ENCODE peak calls at places on chromosome 13, in four cellular contexts. J, M, H and A are unnamed samples.
A peak's percentile ranks its signal among the peaks of the same experiment; 100 is the strongest.

GRCh38 chr13:30034448-30034795 is 184.0 kb upstream of the UBL3 start:
- DNase-seq in J (no peak), M (no peak), H (no peak), A (no peak)

GRCh38 chr13:23578411-23579071 is 8.3 kb downstream of the TNFRSF19 start:
- DNase-seq in J (peak; percentile 59), M (peak; percentile 96), H (peak; percentile 82), A (peak; percentile 52)

GRCh38 chr13:91242652-91243051 is 104.8 kb upstream of the MIR17HG start:
- DNase-seq in J (no peak), M (no peak), H (no peak), A (no peak)

GRCh38 chr13:28584873-28585317 is 74.0 kb upstream of the POMP start:
- DNase-seq in J (no peak), M (no peak), H (no peak), A (no peak)

GRCh38 chr13:80173224-80173623 is 167.7 kb downstream of the SPRY2 start:
- DNase-seq in J (no peak), M (no peak), H (no peak), A (no peak)

GRCh38 chr13:111328803-111329410 is 8.5 kb downstream of the TEX29 start:
- DNase-seq in J (no peak), M (peak; percentile 72), H (no peak), A (no peak)

GRCh38 chr13:112241288-112241687 is 134.9 kb upstream of the SPACA7 start:
- DNase-seq in J (no peak), M (no peak), H (no peak), A (no peak)

GRCh38 chr13:53054569-53054968 is 26.0 kb downstream of the OLFM4 start:
- DNase-seq in J (no peak), M (no peak), H (no peak), A (no peak)

GRCh38 chr13:99316657-99317244 is 9.6 kb upstream of the GPR183 start:
- DNase-seq in J (no peak), M (no peak), H (no peak), A (no peak)

GRCh38 chr13:109155301-109155761 is 525.9 kb downstream of the MYO16 start:
- DNase-seq in J (no peak), M (no peak), H (no peak), A (no peak)

GRCh38 chr13:98930014-98930625 is 47.7 kb downstream of the DOCK9 start:
- DNase-seq in J (no peak), M (no peak), H (no peak), A (no peak)

GRCh38 chr13:95643814-95644598 is 500 bp downstream of the DZIP1 start:
- DNase-seq in J (no peak), M (peak; percentile 80), H (peak; percentile 18), A (no peak)

GRCh38 chr13:91398413-91399188 is at the start of gene GPC5:
- DNase-seq in J (peak; percentile 40), M (peak; percentile 95), H (peak; percentile 75), A (peak; percentile 55)

GRCh38 chr13:49540552-49540951 is 44.8 kb downstream of the PHF11 start:
- DNase-seq in J (no peak), M (no peak), H (no peak), A (no peak)

GRCh38 chr13:99800004-99800403 is 171.6 kb downstream of the ZIC5 start:
- DNase-seq in J (no peak), M (no peak), H (no peak), A (no peak)

GRCh38 chr13:100543872-100544602 is 44.6 kb downstream of the GGACT start:
- DNase-seq in J (no peak), M (no peak), H (no peak), A (no peak)

GRCh38 chr13:103291226-103291625 is 225.0 kb upstream of the SLC10A2 start:
- DNase-seq in J (no peak), M (no peak), H (no peak), A (no peak)

GRCh38 chr13:21677075-21677628 is 6.3 kb downstream of the FGF9 start:
- DNase-seq in J (no peak), M (no peak), H (no peak), A (no peak)

GRCh38 chr13:47853236-47853635 is 147.8 kb downstream of the SUCLA2 start:
- DNase-seq in J (no peak), M (no peak), H (no peak), A (no peak)

GRCh38 chr13:53501387-53501786 is 472.8 kb downstream of the OLFM4 start:
- DNase-seq in J (no peak), M (no peak), H (no peak), A (no peak)

GRCh38 chr13:105979586-105979985 is 555.9 kb downstream of the EFNB2 start:
- DNase-seq in J (no peak), M (no peak), H (no peak), A (no peak)

GRCh38 chr13:62611343-62611742 is 1195.7 kb upstream of the PCDH20 start:
- DNase-seq in J (no peak), M (no peak), H (no peak), A (no peak)

GRCh38 chr13:48500652-48501197 is 32.2 kb downstream of the RCBTB2 start:
- DNase-seq in J (no peak), M (no peak), H (no peak), A (no peak)

GRCh38 chr13:72530471-72530870 is 197.0 kb downstream of the MZT1 start:
- DNase-seq in J (no peak), M (no peak), H (no peak), A (no peak)

GRCh38 chr13:94419304-94419943 is 60.1 kb downstream of the DCT start:
- DNase-seq in J (no peak), M (no peak), H (no peak), A (no peak)

GRCh38 chr13:114281351-114282142 is at the start of gene UPF3A:
- DNase-seq in J (peak; percentile 85), M (peak; percentile 96), H (peak; percentile 93), A (peak; percentile 79)

GRCh38 chr13:26837997-26838396 is 77.4 kb upstream of the GPR12 start:
- DNase-seq in J (peak; percentile 82), M (no peak), H (peak; percentile 18), A (no peak)

GRCh38 chr13:98915563-98916348 is 62.1 kb downstream of the DOCK9 start:
- DNase-seq in J (no peak), M (no peak), H (no peak), A (no peak)

GRCh38 chr13:77532983-77533382 is 2.5 kb upstream of the SCEL start:
- DNase-seq in J (no peak), M (no peak), H (no peak), A (no peak)

GRCh38 chr13:105997436-105998232 is 537.8 kb downstream of the EFNB2 start:
- DNase-seq in J (no peak), M (peak; percentile 66), H (no peak), A (no peak)

GRCh38 chr13:51501096-51501495 is 48.3 kb upstream of the INTS6 start:
- DNase-seq in J (no peak), M (no peak), H (no peak), A (no peak)

GRCh38 chr13:99086869-99087129 is 108.9 kb upstream of the DOCK9 start:
- DNase-seq in J (no peak), M (peak; percentile 87), H (peak; percentile 22), A (peak; percentile 9)

GRCh38 chr13:25971499-25972145 is 80.2 kb downstream of the SHISA2 start:
- DNase-seq in J (no peak), M (no peak), H (no peak), A (no peak)

GRCh38 chr13:92573467-92574057 is 653.0 kb upstream of the GPC6 start:
- DNase-seq in J (no peak), M (no peak), H (no peak), A (no peak)

GRCh38 chr13:92578358-92578757 is 648.2 kb upstream of the GPC6 start:
- DNase-seq in J (no peak), M (no peak), H (no peak), A (no peak)

GRCh38 chr13:92572190-92572589 is 654.4 kb upstream of the GPC6 start:
- DNase-seq in J (no peak), M (no peak), H (no peak), A (no peak)

GRCh38 chr13:92575782-92576181 is 650.8 kb upstream of the GPC6 start:
- DNase-seq in J (no peak), M (no peak), H (no peak), A (no peak)

DNA sequence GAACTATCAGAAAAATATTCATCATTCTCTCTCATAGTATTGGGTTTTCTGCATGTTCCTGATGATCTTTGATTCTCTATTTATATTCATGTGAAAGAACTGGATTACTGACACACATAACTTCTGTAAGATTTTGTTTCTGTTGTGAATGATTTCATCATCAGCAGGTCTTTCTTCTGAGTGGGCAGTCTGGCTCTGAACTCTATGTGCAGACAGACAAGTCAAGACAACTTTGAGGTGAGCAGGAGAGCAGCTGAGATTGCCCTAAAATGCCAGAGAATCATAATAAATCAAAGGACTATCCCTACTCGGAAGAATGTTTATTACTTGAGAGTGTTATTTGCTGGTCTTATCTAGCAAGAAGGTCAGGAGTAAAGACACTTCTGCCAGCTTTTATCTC is 652.1 kb upstream of the GPC6 start:
- DNase-seq in J (no peak), M (no peak), H (no peak), A (no peak)
- H3K4me1 ChIP-seq in J (no peaks in the 10 kb centered on the region), M (no peaks in the 10 kb centered on the region), H (no peaks in the 10 kb centered on the region), A (no peaks in the 10 kb centered on the region)

GRCh38 chr13:44373601-44374347 is at the start of gene SERP2:
- DNase-seq in J (no peak), M (peak; percentile 80), H (peak; percentile 42), A (no peak)
- H3K4me1 ChIP-seq in J (no peaks in the 10 kb centered on the region), M (peaks cover 3% of the 10 kb centered on the region), H (peaks cover 17% of the 10 kb centered on the region), A (peaks cover 10% of the 10 kb centered on the region)

GRCh38 chr13:33271759-33272158 is 13.8 kb downstream of the STARD13 start:
- DNase-seq in J (no peak), M (no peak), H (no peak), A (no peak)
- H3K4me1 ChIP-seq in J (peaks cover 6% of the 10 kb centered on the region), M (peaks cover 9% of the 10 kb centered on the region), H (peaks cover 100% of the 10 kb centered on the region), A (peaks cover 30% of the 10 kb centered on the region)

GRCh38 chr13:110310541-110311491 is 3.7 kb downstream of the COL4A2 start:
- DNase-seq in J (peak; percentile 14), M (peak; percentile 26), H (no peak), A (no peak)

GRCh38 chr13:110314516-110315245 is 7.6 kb downstream of the COL4A2 start:
- DNase-seq in J (peak; percentile 14), M (no peak), H (peak; percentile 59), A (no peak)

GRCh38 chr13:110309661-110310524 is 2.8 kb downstream of the COL4A2 start:
- DNase-seq in J (peak; percentile 17), M (peak; percentile 15), H (no peak), A (no peak)

GRCh38 chr13:110312669-110313031 is 5.6 kb downstream of the COL4A2 start:
- DNase-seq in J (peak; percentile 17), M (no peak), H (no peak), A (no peak)

DNA sequence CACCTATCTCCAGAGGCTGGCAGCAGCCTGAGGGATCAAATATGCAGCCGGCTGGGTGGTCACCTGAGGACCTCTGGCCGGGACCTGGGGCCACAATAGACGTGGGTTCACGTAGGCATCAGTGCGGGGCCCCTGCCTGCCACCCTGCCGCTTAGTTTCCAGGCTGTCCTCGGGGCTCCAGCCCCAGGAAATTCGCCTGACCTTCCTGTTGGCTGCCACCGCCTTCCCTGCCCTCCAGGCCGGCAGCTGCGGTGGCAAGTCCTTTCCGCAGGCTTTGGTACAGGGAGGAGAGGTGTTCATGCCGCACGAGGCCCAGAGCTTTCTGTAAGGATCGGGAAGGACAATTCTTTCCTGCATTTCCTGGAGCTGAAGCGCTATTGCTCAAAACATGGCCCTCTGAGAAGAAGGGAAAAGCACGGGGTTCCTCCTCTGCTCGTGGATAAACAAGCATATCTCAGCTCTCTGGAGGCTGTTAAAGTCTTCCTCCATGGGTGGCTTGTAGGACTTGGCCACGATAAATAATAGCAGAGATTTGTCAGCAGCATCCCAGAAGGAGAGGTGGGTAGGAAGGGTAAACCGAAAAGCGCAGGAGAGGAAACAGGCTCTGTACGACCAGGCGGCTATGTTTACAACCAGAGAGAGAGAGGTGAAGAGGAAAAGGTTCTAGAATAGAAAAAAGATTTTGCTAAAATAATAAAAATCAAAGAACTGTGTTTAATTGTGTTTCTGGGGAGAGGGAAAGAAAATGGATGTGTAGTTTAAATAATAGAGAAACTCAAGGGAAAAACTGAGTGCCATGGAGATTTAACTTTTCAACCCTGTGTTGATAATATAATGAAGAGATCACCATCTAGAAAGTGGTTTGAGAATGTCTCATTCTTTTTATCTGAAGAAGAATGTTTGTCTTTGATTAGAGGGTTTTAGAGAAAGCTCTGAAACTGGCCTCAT is 4.9 kb downstream of the COL4A2 start:
- DNase-seq in J (peak; percentile 15), M (peak; percentile 59), H (no peak), A (no peak)
- H3K4me1 ChIP-seq in J (no peaks in the 10 kb centered on the region), M (no peaks in the 10 kb centered on the region), H (peaks cover 95% of the 10 kb centered on the region), A (no peaks in the 10 kb centered on the region)